ENCODE peak calls at places on chromosomes 12 and 14, in six cellular contexts. N, B, W, Y, L and F are unnamed samples.

GRCh38 chr12:52763991-52764390 is 13.2 kb downstream of the KRT76 start:
- DNase-seq in Y (no peak), W (no peak), L (no peak), B (no peak), N (no peak), F (no peak)

GRCh38 chr12:96237465-96238077 is 43.4 kb downstream of the ELK3 start:
- DNase-seq in B (no peak), L (peak), W (peak), N (no peak), Y (peak), F (no peak)

GRCh38 chr14:102231476-102232347 is 73.3 kb downstream of the MOK start:
- DNase-seq in Y (no peak), N (no peak), W (no peak), L (no peak), B (no peak), F (no peak)

GRCh38 chr14:52328286-52328685 is 14.2 kb downstream of the PTGER2 start:
- DNase-seq in N (no peak), B (no peak), L (no peak), W (no peak), Y (peak), F (no peak)

GRCh38 chr12:43694879-43695278 is 63.7 kb downstream of the PUS7L start:
- DNase-seq in Y (no peak), N (no peak), L (no peak), B (no peak), W (no peak), F (no peak)

GRCh38 chr14:103045387-103045869 is 11.9 kb downstream of the CDC42BPB start:
- DNase-seq in B (no peak), W (no peak), L (no peak), Y (no peak), N (no peak), F (no peak)

GRCh38 chr12:89405626-89406342 is 53.5 kb upstream of the DUSP6 start:
- DNase-seq in W (no peak), L (no peak), B (no peak), Y (no peak), N (no peak), F (no peak)

GRCh38 chr14:51310453-51311074 is 70.5 kb downstream of the TMX1 start:
- DNase-seq in N (no peak), B (no peak), W (no peak), Y (peak), L (no peak), F (no peak)

GRCh38 chr12:108712164-108712924 is 19.0 kb downstream of the CORO1C start:
- DNase-seq in Y (no peak), W (no peak), L (no peak), N (no peak), B (no peak), F (no peak)

GRCh38 chr14:69948311-69948710 is 69.1 kb downstream of the SMOC1 start:
- DNase-seq in Y (no peak), W (no peak), B (no peak), L (no peak), N (no peak), F (no peak)

GRCh38 chr12:52119398-52120254 is 40.1 kb downstream of the SMIM41 start:
- DNase-seq in Y (peak), W (no peak), L (no peak), B (no peak), N (no peak), F (peak)

GRCh38 chr12:7142057-7142644 is 12.0 kb downstream of the CLSTN3 start:
- DNase-seq in Y (peak), W (no peak), B (peak), L (no peak), N (no peak), F (peak)

GRCh38 chr12:56657416-56658379 is 11.9 kb upstream of the ATP5F1B start:
- DNase-seq in N (no peak), L (no peak), W (no peak), Y (no peak), B (no peak), F (no peak)

GRCh38 chr12:116166306-116166705 is 111.2 kb downstream of the MED13L start:
- DNase-seq in W (no peak), L (no peak), B (no peak), N (no peak), Y (no peak), F (no peak)

GRCh38 chr12:22283006-22283506 is 51.5 kb downstream of the ST8SIA1 start:
- DNase-seq in L (peak), W (no peak), N (no peak), Y (peak), B (no peak), F (no peak)

GRCh38 chr12:30959110-30959710 is 32.7 kb downstream of the TSPAN11 start:
- DNase-seq in N (no peak), W (no peak), B (no peak), L (no peak), Y (no peak), F (no peak)

GRCh38 chr12:117098361-117099217 is 627 bp downstream of the TESC start:
- DNase-seq in W (no peak), L (no peak), Y (no peak), B (no peak), N (no peak), F (no peak)

GRCh38 chr12:22532317-22532716 is 12.0 kb downstream of the C2CD5 start:
- DNase-seq in Y (no peak), B (no peak), N (no peak), W (no peak), L (no peak), F (no peak)

GRCh38 chr14:35390577-35391387 is 13.8 kb downstream of the NFKBIA start:
- DNase-seq in N (no peak), Y (peak), L (no peak), B (no peak), W (no peak), F (no peak)

GRCh38 chr12:131052063-131052781 is 98.5 kb downstream of the ADGRD1 start:
- DNase-seq in B (no peak), L (no peak), N (no peak), W (no peak), Y (no peak), F (no peak)

GRCh38 chr12:67208326-67209067 is 60.7 kb upstream of the CAND1 start:
- DNase-seq in N (no peak), W (no peak), Y (no peak), B (no peak), L (no peak), F (no peak)

GRCh38 chr12:121578230-121579189 is 2.3 kb downstream of the KDM2B start:
- DNase-seq in W (no peak), B (no peak), L (no peak), Y (no peak), N (no peak), F (no peak)

GRCh38 chr14:65718629-65719028 is 306.1 kb downstream of the FUT8 start:
- DNase-seq in N (no peak), B (no peak), W (no peak), Y (no peak), L (no peak), F (no peak)

GRCh38 chr12:92094751-92095161 is 50.9 kb downstream of the BTG1 start:
- DNase-seq in B (no peak), W (no peak), L (no peak), N (no peak), Y (peak), F (no peak)